ENCODE peak calls at places on chromosomes 3 and 15, in nine cellular contexts. E is effector CD8-positive, alpha-beta T cell; B is stimulated activated CD4-positive, alpha-beta T cell treated with anti-CD3 and anti-CD28 coated beads, TNF-alpha, amount 100 ng/mL, for 24 hours; D is AG08395; X is ascending aorta; Z is activated CD4-positive, alpha-beta T cell treated with anti-CD3 and anti-CD28 coated beads, Interleukin-2, amount 50 U/mL, for 24 hours; I is Peyer's patch; S is activated naive CD4-positive, alpha-beta T cell treated with anti-CD3 and anti-CD28 coated beads, Interleukin-2, amount 10 ng/mL, durations not matched to agents 7 days and 5 days; R is stimulated activated CD8-positive, alpha-beta memory T cell treated with anti-CD3 and anti-CD28 coated beads, Interleukin-7, amount 100 ng/mL, for 1 hour. T is an unnamed sample.

GRCh38 chr3:190807719-190808375 is 54.6 kb downstream of the GMNC start:
- DNase-seq in E (no peak), B (no peak), D (no peak), X (no peak), Z (no peak), I (no peak), S (no peak), R (no peak), T (no peak)

GRCh38 chr3:58250093-58250707 is 12.6 kb downstream of the ABHD6 start:
- DNase-seq in E (no peak), B (no peak), D (no peak), X (no peak), Z (no peak), I (no peak), S (no peak), R (no peak), T (no peak)

GRCh38 chr15:73997986-73998385 is 3.5 kb downstream of the PML start:
- DNase-seq in E (no peak), B (no peak), D (no peak), X (no peak), Z (no peak), I (peak; percentile 13), S (no peak), R (no peak), T (no peak)

GRCh38 chr15:41085029-41085428 is 31.1 kb downstream of the INO80 start:
- DNase-seq in E (no peak), B (no peak), D (no peak), X (no peak), Z (no peak), I (no peak), S (no peak), R (no peak), T (no peak)

GRCh38 chr3:31541102-31541501 is 8.4 kb downstream of the STT3B start:
- DNase-seq in E (no peak), B (no peak), D (no peak), X (no peak), Z (peak; percentile 21), I (no peak), S (no peak), R (no peak), T (no peak)

GRCh38 chr3:153050978-153051377 is 111.0 kb upstream of the RAP2B start:
- DNase-seq in E (no peak), B (no peak), D (no peak), X (no peak), Z (no peak), I (no peak), S (no peak), R (no peak), T (no peak)

GRCh38 chr3:189824629-189825312 is 193.6 kb downstream of the TP63 start:
- DNase-seq in E (no peak), B (no peak), D (peak; percentile 86), X (no peak), Z (no peak), I (no peak), S (no peak), R (no peak), T (no peak)

GRCh38 chr3:36957862-36958686 is 13.2 kb upstream of the TRANK1 start:
- DNase-seq in E (no peak), B (no peak), D (peak; percentile 61), X (no peak), Z (no peak), I (no peak), S (no peak), R (no peak), T (no peak)

GRCh38 chr15:69574506-69574905 is 121.9 kb downstream of the RPLP1 start:
- DNase-seq in E (no peak), B (no peak), D (no peak), X (no peak), Z (no peak), I (no peak), S (no peak), R (no peak), T (no peak)

GRCh38 chr3:12750658-12751071 is 8.4 kb downstream of the TMEM40 start:
- DNase-seq in E (no peak), B (no peak), D (peak; percentile 76), X (no peak), Z (peak; percentile 7), I (no peak), S (no peak), R (no peak), T (no peak)

GRCh38 chr3:140276698-140277097 is 341.7 kb downstream of the CLSTN2 start:
- DNase-seq in E (no peak), B (no peak), D (no peak), X (no peak), Z (no peak), I (no peak), S (no peak), R (no peak), T (peak; percentile 45)

GRCh38 chr3:63921741-63922482 is 9.7 kb upstream of the SCAANT1 start:
- DNase-seq in E (no peak), B (no peak), D (no peak), X (no peak), Z (no peak), I (no peak), S (no peak), R (no peak), T (peak; percentile 54)

GRCh38 chr15:51168700-51169099 is 74.0 kb upstream of the TNFAIP8L3 start:
- DNase-seq in E (no peak), B (no peak), D (no peak), X (no peak), Z (no peak), I (no peak), S (no peak), R (no peak), T (no peak)

GRCh38 chr3:187456268-187456667 is 88.1 kb downstream of the RTP4 start:
- DNase-seq in E (no peak), B (no peak), D (no peak), X (peak; percentile 15), Z (no peak), I (no peak), S (no peak), R (no peak), T (no peak)

GRCh38 chr3:182139627-182140357 is 428.1 kb downstream of the SOX2 start:
- DNase-seq in E (no peak), B (no peak), D (no peak), X (no peak), Z (no peak), I (no peak), S (no peak), R (no peak), T (no peak)

GRCh38 chr3:187831125-187832051 is 86.1 kb upstream of the BCL6 start:
- DNase-seq in E (no peak), B (no peak), D (no peak), X (no peak), Z (no peak), I (no peak), S (no peak), R (no peak), T (no peak)

GRCh38 chr3:108096506-108097325 is 5.9 kb upstream of the CD47 start:
- DNase-seq in E (no peak), B (no peak), D (no peak), X (no peak), Z (no peak), I (no peak), S (peak; percentile 39), R (no peak), T (no peak)